ENCODE peak calls at places on chromosomes 16 and 17, in ten cellular contexts. G is GM12878; R is psoas muscle; J is CD8-positive, alpha-beta T cell; K is right lobe of liver; B is ascending aorta; M is uterus; X is heart right ventricle; F is IMR-90; W is breast epithelium. D is an unnamed sample.

GRCh38 chr16:84874004-84874435 is 54.2 kb downstream of the CRISPLD2 start:
- DNase-seq in K (no peak), B (no peak), J (no peak), G (no peak), M (no peak), R (no peak), F (no peak), X (no peak), W (no peak), D (no peak)

GRCh38 chr17:75182569-75183436 is at the start of gene SUMO2:
- DNase-seq in G (peak; percentile 85), F (peak; percentile 94), X (peak; percentile 97), M (peak; percentile 95), J (peak; percentile 95), K (peak; percentile 95), B (peak; percentile 70), R (peak; percentile 95), W (peak; percentile 95), D (peak; percentile 97)

GRCh38 chr17:45334701-45335677 is 18.2 kb upstream of the MAP3K14 start:
- DNase-seq in X (no peak), B (no peak), F (no peak), M (no peak), G (no peak), J (no peak), W (no peak), K (no peak), R (no peak), D (no peak)

GRCh38 chr17:64984776-64985521 is 65.7 kb upstream of the LRRC37A3 start:
- DNase-seq in B (no peak), X (no peak), M (peak; percentile 56), G (no peak), K (no peak), F (peak; percentile 23), J (peak; percentile 80), W (peak; percentile 16), R (no peak), D (no peak)

GRCh38 chr17:14116263-14117024 is 47.1 kb downstream of the COX10 start:
- DNase-seq in X (no peak), F (no peak), W (no peak), J (no peak), B (no peak), M (no peak), K (no peak), R (no peak), G (no peak), D (no peak)

GRCh38 chr16:60217787-60218186 is 1483.7 kb upstream of the GOT2 start:
- DNase-seq in W (no peak), G (no peak), F (no peak), X (no peak), B (no peak), M (no peak), J (no peak), K (no peak), R (no peak), D (no peak)

GRCh38 chr16:87212026-87212425 is 105.2 kb downstream of the C16orf95 start:
- DNase-seq in R (no peak), J (no peak), M (no peak), X (no peak), F (peak; percentile 30), B (no peak), K (no peak), G (no peak), W (no peak), D (no peak)

GRCh38 chr16:11194913-11195312 is 61.1 kb downstream of the SOCS1 start:
- DNase-seq in G (no peak), R (no peak), X (no peak), J (no peak), K (no peak), B (no peak), M (no peak), W (no peak), F (no peak), D (no peak)

GRCh38 chr17:78892062-78892456 is 10.9 kb downstream of the CEP295NL start:
- DNase-seq in X (no peak), B (no peak), G (no peak), J (no peak), W (no peak), F (no peak), R (no peak), M (no peak), K (no peak), D (no peak)

GRCh38 chr17:78892520-78892919 is 10.5 kb downstream of the CEP295NL start:
- DNase-seq in X (no peak), F (no peak), W (no peak), K (no peak), G (no peak), B (no peak), J (no peak), M (no peak), R (no peak), D (no peak)

GRCh38 chr17:78891406-78892061 is 11.5 kb downstream of the CEP295NL start:
- DNase-seq in R (no peak), M (no peak), F (no peak), W (no peak), G (no peak), X (no peak), J (no peak), K (no peak), B (no peak), D (no peak)

GRCh38 chr17:78893684-78894083 is 9.3 kb downstream of the CEP295NL start:
- DNase-seq in F (no peak), B (no peak), J (no peak), X (no peak), G (no peak), K (no peak), W (no peak), M (no peak), R (no peak), D (no peak)

DNA sequence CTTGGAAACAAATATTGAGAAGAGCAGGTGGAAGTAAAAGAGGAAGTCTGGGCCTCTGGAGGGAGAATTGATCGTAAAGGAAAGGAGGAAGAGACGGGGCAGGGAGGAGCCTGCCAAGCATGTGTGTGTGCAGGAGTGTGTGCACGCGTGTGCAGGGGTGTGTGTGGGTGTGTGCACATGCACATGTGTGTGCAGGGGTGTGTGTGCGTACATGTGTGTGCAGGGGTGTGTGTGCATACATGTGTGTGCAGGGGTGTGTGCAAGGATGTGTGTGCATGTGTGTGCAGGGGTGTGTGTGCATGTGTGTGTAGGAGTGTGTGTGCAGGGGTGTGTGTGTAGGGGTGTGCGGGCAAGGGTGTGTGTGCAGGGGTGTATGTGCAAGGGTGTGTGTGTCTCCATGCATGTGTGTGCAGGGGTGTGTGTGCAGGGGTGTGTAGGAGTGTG is 10.0 kb downstream of the CEP295NL start:
- DNase-seq in R (no peak), M (no peak), F (no peak), B (no peak), K (no peak), X (no peak), J (no peak), G (no peak), W (no peak), D (no peak)
- TF ChIP-seq CTCF in R (no peak), M (no peak), F (no peak), B (no peak), K (no peak), X (no peak), J (no peak), G (no peak), W (no peak), D (no peak)

GRCh38 chr16:17026600-17027242 is 444.0 kb downstream of the XYLT1 start:
- DNase-seq in J (peak; percentile 66), K (no peak), F (no peak), X (no peak), R (no peak), G (peak; percentile 92), W (no peak), M (no peak), B (no peak), D (no peak)

GRCh38 chr16:17019366-17019765 is 451.4 kb downstream of the XYLT1 start:
- DNase-seq in X (no peak), M (no peak), W (no peak), F (no peak), R (no peak), J (no peak), K (no peak), B (no peak), G (no peak), D (no peak)

GRCh38 chr16:17027488-17028129 is 443.2 kb downstream of the XYLT1 start:
- DNase-seq in K (no peak), M (no peak), W (no peak), F (no peak), X (no peak), G (peak; percentile 83), B (no peak), R (no peak), J (no peak), D (no peak)

GRCh38 chr16:17024514-17024913 is 446.2 kb downstream of the XYLT1 start:
- DNase-seq in W (no peak), F (no peak), K (no peak), X (no peak), J (no peak), G (no peak), M (no peak), B (no peak), R (no peak), D (no peak)

DNA sequence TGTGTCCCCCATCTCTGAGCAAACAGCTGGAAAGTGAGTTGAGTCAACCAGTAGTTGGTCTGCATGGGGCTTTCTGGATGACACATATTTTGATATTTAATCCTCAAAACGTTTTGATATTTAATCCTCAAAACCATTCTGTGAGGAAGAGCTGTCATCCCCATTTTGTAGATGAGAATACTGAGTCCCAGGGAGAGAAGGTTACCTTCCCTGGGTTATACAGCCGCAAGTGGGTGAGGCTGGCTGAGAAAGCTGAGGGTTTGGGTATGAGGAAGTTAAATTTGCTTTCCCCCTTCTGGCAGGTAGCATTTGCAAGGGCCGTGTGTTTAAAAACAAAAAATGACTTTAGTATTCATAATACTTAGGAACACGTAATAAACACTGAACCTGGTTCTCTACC is 447.2 kb downstream of the XYLT1 start:
- DNase-seq in G (no peak), M (no peak), X (no peak), B (no peak), J (no peak), R (no peak), W (no peak), F (no peak), K (no peak), D (no peak)
- H3K4me1 ChIP-seq in G (peaks cover 40% of the 10 kb centered on the region), M (no peaks in the 10 kb centered on the region), X (no peaks in the 10 kb centered on the region), B (no peaks in the 10 kb centered on the region), J (peaks cover 32% of the 10 kb centered on the region), R (no peaks in the 10 kb centered on the region), W (no peaks in the 10 kb centered on the region), F (no peaks in the 10 kb centered on the region), K (no peaks in the 10 kb centered on the region), D (no peaks in the 10 kb centered on the region)

GRCh38 chr17:5706835-5707234 is 122.5 kb upstream of the NLRP1 start:
- DNase-seq in K (no peak), G (peak; percentile 8), B (no peak), F (peak; percentile 63), X (peak; percentile 43), M (no peak), W (no peak), J (peak; percentile 49), R (peak; percentile 59), D (peak; percentile 37)

GRCh38 chr17:5703736-5704135 is 119.4 kb upstream of the NLRP1 start:
- DNase-seq in B (no peak), X (no peak), M (no peak), R (no peak), K (no peak), G (no peak), F (no peak), W (no peak), J (no peak), D (no peak)

GRCh38 chr17:5707482-5707881 is 123.2 kb upstream of the NLRP1 start:
- DNase-seq in X (no peak), G (no peak), M (no peak), R (no peak), F (no peak), J (no peak), W (no peak), K (no peak), B (no peak), D (no peak)

GRCh38 chr17:5705876-5706420 is 121.6 kb upstream of the NLRP1 start:
- DNase-seq in R (no peak), X (no peak), M (no peak), W (no peak), J (no peak), B (no peak), K (no peak), G (no peak), F (no peak), D (no peak)

DNA sequence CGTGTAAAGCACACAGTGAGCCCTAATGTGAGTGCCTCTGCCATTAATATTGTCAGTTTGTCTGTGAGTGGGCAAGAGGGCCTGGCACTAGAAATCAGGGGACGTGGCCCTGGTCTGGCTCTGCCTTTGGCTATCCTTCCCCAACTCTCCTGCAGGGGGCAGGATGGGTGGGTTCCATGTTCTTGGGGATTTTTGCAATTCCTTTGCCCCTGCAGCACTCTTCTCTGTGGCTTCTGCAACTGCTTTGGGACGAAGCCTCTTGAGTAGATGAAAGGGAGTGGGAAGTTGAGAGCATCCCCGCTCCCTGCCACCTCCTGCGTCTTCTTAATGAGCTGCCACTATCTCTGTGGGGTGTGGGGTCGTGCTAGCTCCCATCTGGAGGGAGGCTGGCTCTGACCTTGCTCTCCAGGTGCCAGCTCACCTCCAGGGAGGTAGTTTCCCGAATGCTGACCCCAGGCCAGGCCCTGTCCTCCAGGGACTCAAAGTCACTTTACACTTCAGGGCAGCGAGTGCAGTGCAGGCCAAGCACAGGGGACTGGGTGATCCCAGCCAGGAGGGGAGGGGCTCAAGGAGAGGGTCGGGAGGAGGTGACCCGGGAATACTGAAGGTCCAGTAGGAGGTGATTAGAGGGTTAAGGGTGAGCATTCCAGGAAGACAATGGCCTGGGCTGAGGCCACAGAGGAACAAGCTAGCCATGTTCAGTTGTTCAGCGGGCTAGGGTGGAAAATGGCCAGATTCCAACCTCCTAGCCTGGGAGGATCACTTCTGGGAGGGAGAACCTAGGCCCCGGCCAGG is 121.0 kb upstream of the NLRP1 start:
- DNase-seq in M (no peak), F (peak; percentile 1), W (no peak), B (no peak), J (no peak), K (no peak), G (no peak), X (no peak), R (no peak), D (no peak)
- TF ChIP-seq CTCF in M (no peak), F (peak; percentile 40), W (no peak), B (no peak), J (no peak), K (no peak), G (peak; percentile 39), X (no peak), R (no peak), D (no peak)

GRCh38 chr17:73292031-73292531 is 19.7 kb downstream of the CDC42EP4 start:
- DNase-seq in X (peak; percentile 73), W (no peak), J (no peak), B (peak; percentile 75), M (no peak), R (peak; percentile 65), K (peak; percentile 95), F (peak; percentile 83), G (no peak), D (peak; percentile 93)

GRCh38 chr17:73290399-73291259 is 21.2 kb downstream of the CDC42EP4 start:
- DNase-seq in W (no peak), B (no peak), J (no peak), G (no peak), X (no peak), R (no peak), K (peak; percentile 31), F (no peak), M (no peak), D (no peak)

GRCh38 chr17:73293031-73293430 is 18.8 kb downstream of the CDC42EP4 start:
- DNase-seq in B (no peak), K (peak; percentile 44), G (no peak), M (no peak), F (no peak), X (no peak), J (no peak), R (no peak), W (no peak), D (no peak)

GRCh38 chr17:73291260-73291801 is 20.5 kb downstream of the CDC42EP4 start:
- DNase-seq in F (peak; percentile 86), X (peak; percentile 57), R (peak; percentile 80), M (peak; percentile 68), W (no peak), B (peak; percentile 50), K (no peak), J (no peak), G (peak; percentile 70), D (peak; percentile 91)

GRCh38 chr17:73293480-73293911 is 18.3 kb downstream of the CDC42EP4 start:
- DNase-seq in X (no peak), G (no peak), M (peak; percentile 87), F (peak; percentile 91), W (peak; percentile 88), B (peak; percentile 31), K (peak; percentile 90), J (no peak), R (peak; percentile 76), D (peak; percentile 91)
- H3K4me1 ChIP-seq in X (peaks cover 83% of the 10 kb centered on the region), G (peaks cover 31% of the 10 kb centered on the region), M (peaks cover 49% of the 10 kb centered on the region), F (peaks cover 45% of the 10 kb centered on the region), W (peaks cover 60% of the 10 kb centered on the region), B (peaks cover 34% of the 10 kb centered on the region), K (peaks cover 89% of the 10 kb centered on the region), J (peaks cover 4% of the 10 kb centered on the region), R (peaks cover 46% of the 10 kb centered on the region), D (peaks cover 58% of the 10 kb centered on the region)